ENCODE peak calls at places on chromosomes 6 and 20, in seven cellular contexts. One of them, this sample, is unnamed. For H3K27me3, the result is how much of the 10 kb centered on the place peaks cover.

GRCh38 chr6:36616888-36617521 is 22.8 kb downstream of the SRSF3 start:
- DNase-seq in brain microvascular endothelial cell: no peak
- DNase-seq in DND-41: no peak
- DNase-seq in SK-N-SH: peak
- DNase-seq in psoas muscle: peak
- DNase-seq in lung: peak
- DNase-seq in neural progenitor cell: no peak
- DNase-seq in this sample: no peak

GRCh38 chr20:61803903-61804804 is 261.5 kb downstream of the TAF4 start:
- DNase-seq in brain microvascular endothelial cell: no peak
- DNase-seq in DND-41: no peak
- DNase-seq in SK-N-SH: no peak
- DNase-seq in psoas muscle: no peak
- DNase-seq in lung: no peak
- DNase-seq in neural progenitor cell: peak
- DNase-seq in this sample: no peak

GRCh38 chr20:46484954-46485353 is 28.4 kb downstream of the ZNF334 start:
- DNase-seq in brain microvascular endothelial cell: no peak
- DNase-seq in DND-41: no peak
- DNase-seq in SK-N-SH: no peak
- DNase-seq in psoas muscle: no peak
- DNase-seq in lung: no peak
- DNase-seq in neural progenitor cell: no peak
- DNase-seq in this sample: no peak

GRCh38 chr20:32635764-32636163 is 38.0 kb downstream of the C20orf203 start:
- DNase-seq in brain microvascular endothelial cell: peak
- DNase-seq in DND-41: no peak
- DNase-seq in SK-N-SH: no peak
- DNase-seq in psoas muscle: no peak
- DNase-seq in lung: no peak
- DNase-seq in neural progenitor cell: no peak
- DNase-seq in this sample: no peak

GRCh38 chr20:23240519-23240918 is 110.1 kb upstream of the NXT1 start:
- DNase-seq in brain microvascular endothelial cell: no peak
- DNase-seq in DND-41: no peak
- DNase-seq in SK-N-SH: no peak
- DNase-seq in psoas muscle: no peak
- DNase-seq in lung: no peak
- DNase-seq in neural progenitor cell: no peak
- DNase-seq in this sample: no peak

GRCh38 chr6:30647039-30647801 is at the start of gene C6orf136:
- DNase-seq in brain microvascular endothelial cell: peak
- DNase-seq in DND-41: peak
- DNase-seq in SK-N-SH: peak
- DNase-seq in psoas muscle: peak
- DNase-seq in lung: peak
- DNase-seq in neural progenitor cell: peak
- DNase-seq in this sample: peak

GRCh38 chr20:38727602-38728236 is 3.4 kb downstream of the SLC32A1 start:
- DNase-seq in brain microvascular endothelial cell: no peak
- DNase-seq in DND-41: no peak
- DNase-seq in SK-N-SH: no peak
- DNase-seq in psoas muscle: no peak
- DNase-seq in lung: no peak
- DNase-seq in neural progenitor cell: no peak
- DNase-seq in this sample: no peak

GRCh38 chr6:169530762-169531143 is 171.1 kb downstream of the WDR27 start:
- DNase-seq in brain microvascular endothelial cell: no peak
- DNase-seq in DND-41: no peak
- DNase-seq in SK-N-SH: no peak
- DNase-seq in psoas muscle: no peak
- DNase-seq in lung: no peak
- DNase-seq in neural progenitor cell: no peak
- DNase-seq in this sample: no peak

DNA sequence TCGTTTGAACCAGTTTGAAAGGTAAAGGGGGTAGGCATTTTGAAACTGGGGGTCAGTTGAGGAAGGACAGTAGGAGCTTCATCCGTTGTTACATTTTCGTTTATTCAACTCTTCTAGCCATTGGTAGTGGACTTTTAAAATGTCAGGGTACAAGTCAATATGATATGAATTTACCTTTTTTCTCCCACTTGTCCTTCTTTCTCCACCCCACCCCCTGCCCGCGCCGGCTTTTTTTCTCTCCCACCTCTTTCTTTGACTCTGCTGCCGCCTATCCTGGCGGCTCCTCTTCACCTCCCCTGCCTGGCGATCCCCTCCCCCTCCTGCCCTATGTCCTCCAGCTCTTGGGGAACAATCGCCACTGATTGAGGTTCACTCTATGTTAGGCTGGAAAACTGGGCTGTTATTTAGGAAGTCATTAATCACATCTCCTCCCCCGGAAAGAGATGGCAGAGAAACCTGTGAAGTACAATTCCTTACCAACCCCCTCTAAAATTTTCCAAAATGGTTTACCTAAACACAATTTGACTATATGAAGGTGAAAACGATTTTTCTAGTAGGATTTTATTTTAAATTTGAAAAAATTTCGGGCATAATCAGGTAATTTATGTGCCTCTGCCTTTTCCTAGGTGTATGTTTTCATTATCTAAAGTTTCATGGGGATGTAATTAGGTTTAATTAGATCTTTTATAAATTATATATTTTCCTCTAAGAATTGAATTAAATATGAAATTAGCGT is 812 bp upstream of the LIN28B start:
- DNase-seq in brain microvascular endothelial cell: no peak
- DNase-seq in DND-41: peak
- DNase-seq in SK-N-SH: peak
- DNase-seq in psoas muscle: no peak
- DNase-seq in lung: no peak
- DNase-seq in neural progenitor cell: peak
- DNase-seq in this sample: no peak
- TF ChIP-seq CTCF in brain microvascular endothelial cell: no peak
- TF ChIP-seq CTCF in DND-41: peak
- TF ChIP-seq CTCF in SK-N-SH: no peak
- TF ChIP-seq CTCF in psoas muscle: no peak
- TF ChIP-seq CTCF in lung: no peak
- TF ChIP-seq CTCF in neural progenitor cell: no peak
- TF ChIP-seq CTCF in this sample: no peak

DNA sequence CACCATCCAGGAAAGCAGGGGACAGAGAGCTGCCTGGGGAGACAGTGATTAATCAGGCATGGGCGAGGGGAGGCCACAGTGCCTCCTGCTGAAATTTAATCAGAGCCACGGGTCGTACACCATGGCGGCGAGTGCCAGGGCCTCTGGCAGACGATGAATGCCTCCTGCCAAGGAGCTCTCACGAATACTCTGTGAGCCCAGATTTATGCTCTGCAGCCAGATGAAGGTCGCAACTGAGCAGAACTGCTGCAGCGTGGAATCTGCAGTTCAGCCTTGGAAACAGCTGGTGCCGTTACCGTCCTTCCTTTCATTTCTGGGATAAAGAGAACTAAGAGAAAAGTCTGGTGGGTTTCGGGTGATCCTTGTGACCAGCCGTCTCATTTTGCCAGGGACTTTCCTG is 85.6 kb downstream of the BFSP1 start:
- DNase-seq in brain microvascular endothelial cell: no peak
- DNase-seq in DND-41: no peak
- DNase-seq in SK-N-SH: no peak
- DNase-seq in psoas muscle: no peak
- DNase-seq in lung: no peak
- DNase-seq in neural progenitor cell: no peak
- DNase-seq in this sample: no peak
- H3K27me3 ChIP-seq in brain microvascular endothelial cell: under half
- H3K27me3 ChIP-seq in DND-41: under half
- H3K27me3 ChIP-seq in SK-N-SH: under half
- H3K27me3 ChIP-seq in psoas muscle: under half
- H3K27me3 ChIP-seq in lung: under half
- H3K27me3 ChIP-seq in neural progenitor cell: under half
- H3K27me3 ChIP-seq in this sample: under half

DNA sequence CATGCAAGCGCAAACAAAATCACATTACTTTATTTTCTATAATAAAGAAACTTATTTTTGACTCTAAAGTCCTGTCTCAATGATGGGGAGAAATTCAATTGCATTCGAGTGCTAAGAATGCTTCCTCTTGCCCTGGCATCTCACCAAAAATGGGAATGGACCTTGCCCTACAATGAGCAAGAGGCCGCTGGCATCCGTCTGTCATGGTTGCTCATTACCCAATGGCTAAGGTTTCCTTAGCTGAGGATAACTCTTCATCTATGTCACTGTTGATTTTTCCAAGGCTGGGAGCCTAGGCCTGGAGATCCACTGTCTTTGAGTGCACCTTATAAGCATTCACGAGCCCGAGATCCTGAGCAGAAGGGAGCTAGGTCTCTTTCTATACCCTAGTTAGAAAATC is 471.3 kb upstream of the NRSN1 start:
- DNase-seq in brain microvascular endothelial cell: no peak
- DNase-seq in DND-41: no peak
- DNase-seq in SK-N-SH: no peak
- DNase-seq in psoas muscle: no peak
- DNase-seq in lung: no peak
- DNase-seq in neural progenitor cell: no peak
- DNase-seq in this sample: no peak
- H3K4me3 ChIP-seq in brain microvascular endothelial cell: no peak
- H3K4me3 ChIP-seq in DND-41: no peak
- H3K4me3 ChIP-seq in SK-N-SH: no peak
- H3K4me3 ChIP-seq in psoas muscle: no peak
- H3K4me3 ChIP-seq in lung: no peak
- H3K4me3 ChIP-seq in neural progenitor cell: no peak
- H3K4me3 ChIP-seq in this sample: no peak

GRCh38 chr6:56710967-56711366 is 68.3 kb upstream of the DST start:
- DNase-seq in brain microvascular endothelial cell: no peak
- DNase-seq in DND-41: no peak
- DNase-seq in SK-N-SH: no peak
- DNase-seq in psoas muscle: no peak
- DNase-seq in lung: no peak
- DNase-seq in neural progenitor cell: no peak
- DNase-seq in this sample: no peak
- TF ChIP-seq CTCF in brain microvascular endothelial cell: no peak
- TF ChIP-seq CTCF in DND-41: no peak
- TF ChIP-seq CTCF in SK-N-SH: no peak
- TF ChIP-seq CTCF in psoas muscle: no peak
- TF ChIP-seq CTCF in lung: no peak
- TF ChIP-seq CTCF in neural progenitor cell: no peak
- TF ChIP-seq CTCF in this sample: no peak

GRCh38 chr20:57264151-57264792 is 2.2 kb downstream of the BMP7 start:
- DNase-seq in brain microvascular endothelial cell: no peak
- DNase-seq in DND-41: no peak
- DNase-seq in SK-N-SH: no peak
- DNase-seq in psoas muscle: no peak
- DNase-seq in lung: no peak
- DNase-seq in neural progenitor cell: peak
- DNase-seq in this sample: no peak
- H3K27me3 ChIP-seq in brain microvascular endothelial cell: half or more
- H3K27me3 ChIP-seq in DND-41: under half
- H3K27me3 ChIP-seq in SK-N-SH: under half
- H3K27me3 ChIP-seq in psoas muscle: under half
- H3K27me3 ChIP-seq in lung: under half
- H3K27me3 ChIP-seq in neural progenitor cell: under half
- H3K27me3 ChIP-seq in this sample: half or more

GRCh38 chr20:47790032-47790965 is 5.0 kb upstream of the SULF2 start:
- DNase-seq in brain microvascular endothelial cell: peak
- DNase-seq in DND-41: no peak
- DNase-seq in SK-N-SH: peak
- DNase-seq in psoas muscle: no peak
- DNase-seq in lung: no peak
- DNase-seq in neural progenitor cell: no peak
- DNase-seq in this sample: no peak
- H3K4me3 ChIP-seq in brain microvascular endothelial cell: no peak
- H3K4me3 ChIP-seq in DND-41: no peak
- H3K4me3 ChIP-seq in SK-N-SH: no peak
- H3K4me3 ChIP-seq in psoas muscle: no peak
- H3K4me3 ChIP-seq in lung: no peak
- H3K4me3 ChIP-seq in neural progenitor cell: no peak
- H3K4me3 ChIP-seq in this sample: no peak

DNA sequence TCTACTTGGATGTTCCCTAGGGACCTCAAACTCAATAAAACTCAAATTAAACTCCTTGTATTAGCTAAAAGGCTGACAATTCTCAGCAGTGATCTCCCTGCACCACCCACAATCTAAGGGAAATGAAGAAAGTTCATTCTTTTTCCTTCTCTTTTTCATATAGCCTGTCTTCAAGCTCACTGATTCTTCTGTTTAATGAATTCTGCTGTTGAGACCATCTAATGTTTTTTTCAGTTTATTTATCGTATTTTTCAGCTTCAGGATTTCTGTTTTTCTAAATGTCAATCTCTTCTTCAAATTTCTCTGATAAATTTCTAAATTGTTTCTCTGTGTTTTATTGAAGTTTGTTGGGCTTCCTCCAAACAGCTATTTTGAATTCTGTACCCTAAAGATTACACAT is 19.8 kb downstream of the CRISP2 start:
- DNase-seq in brain microvascular endothelial cell: no peak
- DNase-seq in DND-41: no peak
- DNase-seq in SK-N-SH: no peak
- DNase-seq in psoas muscle: no peak
- DNase-seq in lung: no peak
- DNase-seq in neural progenitor cell: no peak
- DNase-seq in this sample: no peak
- TF ChIP-seq CTCF in brain microvascular endothelial cell: no peak
- TF ChIP-seq CTCF in DND-41: no peak
- TF ChIP-seq CTCF in SK-N-SH: no peak
- TF ChIP-seq CTCF in psoas muscle: no peak
- TF ChIP-seq CTCF in lung: no peak
- TF ChIP-seq CTCF in neural progenitor cell: no peak
- TF ChIP-seq CTCF in this sample: no peak

This sample was measured in AG04450.